ENCODE peak calls at places on chromosomes 1 and 21, in eight cellular contexts. I is CD8-positive, alpha-beta memory T cell; F is pancreas; H is ovary; X is fibroblast of lung; G is tibial nerve; S is Karpas-422; A is OCI-LY7. E is an unnamed sample. For H3K4me1, the result is how much of the 10 kb centered on the place peaks cover.

GRCh38 chr1:107776898-107777663 is 187.9 kb downstream of the VAV3 start:
- DNase-seq in X (no peak), H (no peak), S (no peak), A (peak), I (no peak), F (no peak), G (no peak), E (no peak)

GRCh38 chr1:203286161-203286984 is 18.9 kb upstream of the BTG2 start:
- DNase-seq in G (no peak), H (no peak), F (no peak), I (no peak), X (no peak), A (no peak), S (peak), E (no peak)

GRCh38 chr1:4488018-4488417 is 166.4 kb upstream of the AJAP1 start:
- DNase-seq in H (no peak), F (no peak), A (no peak), G (no peak), X (no peak), S (no peak), I (no peak), E (no peak)

GRCh38 chr1:27574871-27575831 is 28.8 kb downstream of the AHDC1 start:
- DNase-seq in H (peak), I (no peak), A (no peak), F (peak), X (peak), S (no peak), G (no peak), E (peak)

GRCh38 chr1:38090796-38091195 is 44.2 kb upstream of the POU3F1 start:
- DNase-seq in I (no peak), A (no peak), S (no peak), H (no peak), X (no peak), F (no peak), G (no peak), E (no peak)

GRCh38 chr1:94602802-94603625 is 61.5 kb upstream of the F3 start:
- DNase-seq in H (no peak), S (no peak), I (no peak), G (no peak), X (peak), F (no peak), A (no peak), E (no peak)

GRCh38 chr1:230701434-230701833 is 12.5 kb downstream of the AGT start:
- DNase-seq in S (no peak), F (no peak), I (no peak), H (no peak), A (no peak), X (peak), G (no peak), E (no peak)

GRCh38 chr1:3125546-3126368 is 56.8 kb downstream of the PRDM16 start:
- DNase-seq in F (peak), I (no peak), S (no peak), X (no peak), G (no peak), H (no peak), A (no peak), E (peak)

GRCh38 chr1:153933420-153933819 is 10.6 kb upstream of the GATAD2B start:
- DNase-seq in H (no peak), A (no peak), G (no peak), F (peak), X (no peak), I (no peak), S (no peak), E (no peak)

GRCh38 chr1:205052689-205053088 is 9.7 kb downstream of the CNTN2 start:
- DNase-seq in S (no peak), F (no peak), H (no peak), G (no peak), X (no peak), A (peak), I (no peak), E (no peak)

GRCh38 chr1:158813159-158813558 is 18.0 kb upstream of the MNDA start:
- DNase-seq in F (no peak), A (no peak), I (no peak), S (no peak), H (no peak), X (no peak), G (no peak), E (no peak)

GRCh38 chr1:227948493-227949260 is 945 bp upstream of the WNT9A start:
- DNase-seq in F (peak), H (no peak), I (no peak), S (no peak), G (no peak), A (no peak), X (no peak), E (no peak)

GRCh38 chr1:204730826-204731459 is 45.4 kb upstream of the LRRN2 start:
- DNase-seq in G (no peak), X (no peak), F (no peak), H (no peak), I (no peak), S (no peak), A (no peak), E (no peak)

GRCh38 chr1:156801409-156802121 is 15.1 kb downstream of the SH2D2A start:
- DNase-seq in A (no peak), S (no peak), F (no peak), I (no peak), G (no peak), H (no peak), X (peak), E (no peak)

GRCh38 chr1:3360646-3361257 is 93.7 kb upstream of the ARHGEF16 start:
- DNase-seq in A (no peak), H (no peak), X (no peak), S (no peak), I (no peak), G (no peak), F (no peak), E (no peak)

GRCh38 chr1:240663160-240663879 is 51.4 kb upstream of the GREM2 start:
- DNase-seq in F (no peak), X (peak), S (no peak), H (no peak), A (no peak), I (no peak), G (no peak), E (no peak)

GRCh38 chr1:18365099-18365705 is 115.5 kb upstream of the KLHDC7A start:
- DNase-seq in A (no peak), F (no peak), S (no peak), G (no peak), H (no peak), I (no peak), X (no peak), E (no peak)

GRCh38 chr1:245895455-245895959 is 611.6 kb downstream of the SMYD3 start:
- DNase-seq in F (no peak), S (no peak), G (no peak), A (no peak), H (no peak), X (no peak), I (no peak), E (no peak)

GRCh38 chr1:61692155-61692783 is 32.7 kb downstream of the TM2D1 start:
- DNase-seq in I (no peak), G (no peak), A (no peak), X (peak), F (no peak), S (no peak), H (no peak), E (no peak)

GRCh38 chr1:218658899-218659298 is 313.8 kb downstream of the TGFB2 start:
- DNase-seq in I (no peak), G (no peak), F (no peak), X (peak), S (no peak), H (no peak), A (no peak), E (no peak)

GRCh38 chr1:106456832-106457231 is 599.6 kb upstream of the PRMT6 start:
- DNase-seq in H (no peak), F (no peak), S (no peak), X (no peak), I (no peak), A (no peak), G (no peak), E (no peak)

GRCh38 chr21:45906859-45907258 is 74.7 kb upstream of the COL6A1 start:
- DNase-seq in I (no peak), X (no peak), G (no peak), S (no peak), H (no peak), F (peak), A (no peak), E (no peak)

GRCh38 chr1:196393742-196394141 is 214.5 kb downstream of the KCNT2 start:
- DNase-seq in F (no peak), A (no peak), S (no peak), H (peak), X (peak), I (no peak), G (peak), E (peak)

GRCh38 chr21:37041706-37042271 is 31.1 kb downstream of the PIGP start:
- DNase-seq in G (no peak), X (no peak), S (no peak), I (no peak), H (no peak), F (no peak), A (no peak), E (no peak)
- H3K4me3 ChIP-seq in G (no peak), X (no peak), S (no peak), I (no peak), H (no peak), F (no peak), A (no peak), E (no peak)

GRCh38 chr1:116764906-116765862 is 11.0 kb downstream of the CD2 start:
- DNase-seq in G (no peak), F (no peak), I (no peak), A (no peak), X (no peak), S (no peak), H (no peak), E (no peak)

GRCh38 chr1:116764466-116764896 is 10.3 kb downstream of the CD2 start:
- DNase-seq in H (no peak), F (no peak), S (no peak), G (no peak), A (no peak), I (no peak), X (no peak), E (no peak)

GRCh38 chr1:116762781-116763115 is 8.5 kb downstream of the CD2 start:
- DNase-seq in X (no peak), G (no peak), H (no peak), S (no peak), F (no peak), A (no peak), I (no peak), E (no peak)

GRCh38 chr1:116763116-116763786 is 9.0 kb downstream of the CD2 start:
- DNase-seq in A (no peak), I (no peak), G (no peak), H (no peak), S (no peak), F (no peak), X (no peak), E (no peak)

DNA sequence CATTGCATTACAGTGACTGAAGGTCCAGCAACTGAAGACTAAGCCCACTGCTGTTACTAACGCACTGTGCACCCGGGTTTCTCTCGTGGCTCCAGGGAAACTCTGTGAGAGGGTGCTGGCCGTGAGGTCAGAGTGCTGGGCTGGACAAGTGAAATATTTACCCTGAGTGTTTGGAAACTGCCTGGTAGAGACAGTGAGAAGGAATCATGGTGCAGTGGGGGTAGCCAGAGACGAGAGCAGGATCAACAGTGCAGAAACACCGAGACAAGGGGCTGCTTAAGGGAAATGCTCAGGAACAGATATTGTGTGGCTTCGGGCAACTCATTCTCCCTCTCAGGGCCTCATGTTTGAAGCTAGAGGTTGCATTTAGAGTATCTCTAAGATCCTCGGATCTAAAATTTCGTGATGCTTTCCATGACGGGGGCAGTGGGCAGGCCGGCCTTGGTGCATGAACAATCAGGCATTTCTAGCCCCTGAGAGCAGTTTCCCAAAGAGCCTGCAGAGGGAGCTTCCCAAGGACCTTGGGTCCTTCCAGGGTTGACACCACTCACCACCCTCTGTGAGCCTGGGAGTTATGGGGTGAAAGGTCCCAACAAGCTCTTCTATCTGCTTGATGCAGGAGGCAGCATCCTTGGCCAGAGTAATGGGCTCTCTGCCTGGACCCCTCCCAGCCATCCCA is 9.7 kb downstream of the CD2 start:
- DNase-seq in I (no peak), X (no peak), G (no peak), H (no peak), S (peak), F (no peak), A (peak), E (no peak)
- H3K4me1 ChIP-seq in I (half or more), X (under half), G (under half), H (under half), S (under half), F (under half), A (under half), E (under half)

DNA sequence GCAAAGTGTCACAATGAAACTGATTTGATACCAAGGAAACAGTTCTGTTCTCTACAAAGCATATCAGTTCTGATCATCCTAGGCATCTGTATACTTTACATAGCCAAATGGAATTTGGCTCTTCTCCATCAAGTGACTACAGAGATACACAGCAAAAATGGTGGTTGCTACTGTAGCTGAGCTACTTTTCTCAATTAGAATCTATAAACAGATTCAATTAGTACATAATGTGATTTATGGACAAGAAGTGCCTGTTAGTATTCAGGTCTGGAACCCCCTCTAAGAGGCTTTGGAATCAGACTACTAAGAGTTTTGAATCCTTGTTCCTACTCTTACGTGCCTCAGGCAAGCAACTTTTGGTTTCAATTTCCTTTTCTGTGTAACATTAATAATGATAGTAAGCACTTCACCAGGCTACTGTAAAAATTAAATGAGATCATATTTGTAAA is 25.5 kb downstream of the C21orf91 start:
- DNase-seq in S (no peak), A (peak), H (no peak), F (no peak), X (peak), I (no peak), G (no peak), E (no peak)
- H3K27ac ChIP-seq in S (peak), A (no peak), H (no peak), F (no peak), X (peak), I (peak), G (no peak), E (no peak)

DNA sequence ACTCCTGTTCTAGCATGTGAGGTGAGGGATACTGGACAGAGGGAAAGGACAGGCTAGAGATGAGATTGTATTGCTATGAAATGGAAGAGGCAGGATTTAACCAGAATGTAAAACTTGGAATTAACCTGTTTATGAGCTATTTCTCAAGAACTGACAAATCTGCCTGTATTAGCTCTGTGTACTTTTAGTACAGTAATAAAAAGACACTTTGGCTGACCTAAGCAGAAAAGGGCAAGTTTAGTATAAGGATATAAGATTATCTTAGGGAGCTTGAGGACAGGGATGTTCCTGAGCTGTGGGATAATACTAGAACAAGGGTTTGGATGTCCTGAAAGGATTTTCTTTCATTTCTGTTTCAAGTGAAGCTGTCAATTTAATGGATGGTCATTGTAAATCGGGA is 11.2 kb downstream of the ZCCHC17 start:
- DNase-seq in I (no peak), X (no peak), S (no peak), H (no peak), A (no peak), F (no peak), G (no peak), E (no peak)
- H3K4me3 ChIP-seq in I (no peak), X (no peak), S (no peak), H (no peak), A (no peak), F (no peak), G (no peak), E (no peak)

DNA sequence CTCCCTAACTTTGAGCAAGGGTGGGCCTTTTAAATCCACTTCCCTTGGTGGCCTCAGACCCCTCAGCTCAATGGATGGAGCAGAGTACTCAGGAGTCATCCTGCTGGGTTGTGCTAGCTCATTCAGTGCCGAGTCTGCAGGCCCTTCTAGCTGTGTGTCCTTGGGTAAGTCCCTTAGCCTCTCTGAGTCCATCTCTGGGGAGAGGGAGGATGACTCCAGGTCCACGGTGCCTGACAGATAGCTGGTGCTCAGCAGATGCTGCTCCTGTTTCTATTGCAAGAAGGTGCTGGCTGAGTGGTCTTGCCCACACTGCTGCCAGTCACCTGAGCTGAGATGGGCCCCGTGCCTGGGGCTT is 11.0 kb downstream of the LDLRAP1 start:
- DNase-seq in X (no peak), S (no peak), H (no peak), F (no peak), I (no peak), A (no peak), G (no peak), E (no peak)
- H3K4me1 ChIP-seq in X (under half), S (under half), H (under half), F (under half), I (half or more), A (under half), G (half or more), E (half or more)

GRCh38 chr1:85062425-85063026 is 14.2 kb upstream of the MCOLN3 start:
- DNase-seq in F (no peak), X (no peak), G (no peak), S (no peak), I (no peak), H (no peak), A (no peak), E (no peak)
- H3K27ac ChIP-seq in F (no peak), X (peak), G (no peak), S (no peak), I (peak), H (no peak), A (no peak), E (peak)

GRCh38 chr1:52554267-52554640 is 1.4 kb upstream of the TUT4 start:
- DNase-seq in H (no peak), F (no peak), G (no peak), I (no peak), S (no peak), X (no peak), A (no peak), E (no peak)
- H3K4me3 ChIP-seq in H (no peak), F (no peak), G (peak), I (no peak), S (peak), X (peak), A (peak), E (no peak)

DNA sequence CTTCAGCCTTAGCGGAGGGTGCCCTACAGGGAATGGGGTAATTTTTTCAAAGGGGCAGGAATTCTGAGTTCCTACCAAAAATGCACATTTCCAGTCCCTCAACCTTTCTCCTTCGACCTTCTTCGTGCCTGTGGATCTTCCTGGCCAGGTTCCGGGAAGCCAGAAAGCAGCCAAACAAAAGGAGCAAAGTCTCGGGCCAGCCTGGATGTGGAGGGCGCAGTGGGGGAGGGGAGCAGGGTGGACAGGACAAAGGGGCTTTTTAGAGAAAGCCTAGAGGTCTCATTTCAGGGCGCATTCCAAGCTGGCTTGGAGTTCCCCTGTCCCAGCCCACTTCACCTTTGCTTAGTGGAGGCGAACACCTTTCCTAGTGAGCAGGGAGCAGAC is 2.9 kb upstream of the INAVA start:
- DNase-seq in H (no peak), S (no peak), X (no peak), A (no peak), I (no peak), F (no peak), G (no peak), E (no peak)
- H3K4me1 ChIP-seq in H (under half), S (under half), X (under half), A (under half), I (under half), F (under half), G (under half), E (under half)

E was measured in heart right ventricle.